ENCODE peak calls at places on chromosomes 16 and 17, in eight cellular contexts. V is CD8-positive, alpha-beta T cell; X is prostate gland; U is AG09309; S is IMR-90; H is fibroblast of lung; Q is GM12864; J is pancreas. L is an unnamed sample.

GRCh38 chr16:16960785-16961184 is 510.0 kb downstream of the XYLT1 start:
- DNase-seq in V (no peak), X (no peak), U (no peak), S (no peak), H (no peak), Q (no peak), J (no peak), L (no peak)

GRCh38 chr16:67481561-67482259 is 753 bp upstream of the ATP6V0D1 start:
- DNase-seq in V (peak), X (no peak), U (no peak), S (peak), H (peak), Q (no peak), J (peak), L (no peak)

GRCh38 chr17:5537251-5537650 is 47.1 kb downstream of the NLRP1 start:
- DNase-seq in V (no peak), X (no peak), U (no peak), S (peak), H (peak), Q (no peak), J (no peak), L (no peak)

GRCh38 chr16:2149630-2150417 is 1.4 kb downstream of the RAB26 start:
- DNase-seq in V (no peak), X (no peak), U (no peak), S (no peak), H (peak), Q (no peak), J (peak), L (peak)

GRCh38 chr17:83133302-83134121 is 54.1 kb downstream of the METRNL start:
- DNase-seq in V (no peak), X (no peak), U (no peak), S (no peak), H (no peak), Q (no peak), J (no peak), L (peak)

GRCh38 chr17:64081802-64082799 is 47.8 kb downstream of the ERN1 start:
- DNase-seq in V (no peak), X (peak), U (peak), S (peak), H (peak), Q (peak), J (no peak), L (no peak)

GRCh38 chr16:88698694-88699045 is 7.5 kb downstream of the RNF166 start:
- DNase-seq in V (no peak), X (no peak), U (no peak), S (no peak), H (no peak), Q (no peak), J (peak), L (no peak)

GRCh38 chr16:21649196-21649595 is 3.2 kb downstream of the IGSF6 start:
- DNase-seq in V (no peak), X (no peak), U (no peak), S (no peak), H (no peak), Q (no peak), J (no peak), L (no peak)

GRCh38 chr17:28549274-28550132 is 2.9 kb downstream of the UNC119 start:
- DNase-seq in V (peak), X (no peak), U (no peak), S (no peak), H (no peak), Q (peak), J (peak), L (no peak)

GRCh38 chr16:1392826-1393225 is 21.7 kb downstream of the UNKL start:
- DNase-seq in V (no peak), X (no peak), U (no peak), S (no peak), H (no peak), Q (no peak), J (no peak), L (no peak)

GRCh38 chr16:68734782-68735181 is 2.3 kb upstream of the CDH1 start:
- DNase-seq in V (no peak), X (no peak), U (no peak), S (no peak), H (no peak), Q (no peak), J (no peak), L (no peak)

GRCh38 chr16:11392041-11392581 is 46.9 kb downstream of the RMI2 start:
- DNase-seq in V (no peak), X (no peak), U (no peak), S (no peak), H (no peak), Q (no peak), J (peak), L (no peak)

GRCh38 chr17:42878123-42878880 is 22.3 kb upstream of the G6PC1 start:
- DNase-seq in V (no peak), X (no peak), U (no peak), S (no peak), H (no peak), Q (no peak), J (no peak), L (no peak)

GRCh38 chr17:71987634-71988033 is 133.2 kb upstream of the SOX9 start:
- DNase-seq in V (no peak), X (no peak), U (no peak), S (peak), H (peak), Q (no peak), J (no peak), L (no peak)

GRCh38 chr17:36978810-36979584 is 30.2 kb downstream of the AATF start:
- DNase-seq in V (no peak), X (no peak), U (no peak), S (no peak), H (peak), Q (no peak), J (no peak), L (no peak)

GRCh38 chr17:10768766-10769383 is 35.0 kb downstream of the TMEM238L start:
- DNase-seq in V (no peak), X (no peak), U (no peak), S (no peak), H (no peak), Q (no peak), J (no peak), L (no peak)

GRCh38 chr16:25625620-25626019 is 66.1 kb upstream of the HS3ST4 start:
- DNase-seq in V (no peak), X (no peak), U (no peak), S (no peak), H (no peak), Q (no peak), J (no peak), L (no peak)

GRCh38 chr16:72612718-72613117 is 435.2 kb downstream of the ZFHX3 start:
- DNase-seq in V (no peak), X (no peak), U (no peak), S (no peak), H (no peak), Q (no peak), J (no peak), L (no peak)

GRCh38 chr17:10821062-10821461 is 16.8 kb downstream of the PIRT start:
- DNase-seq in V (no peak), X (no peak), U (no peak), S (no peak), H (no peak), Q (no peak), J (no peak), L (no peak)

GRCh38 chr16:86408685-86409084 is 101.6 kb upstream of the FOXF1 start:
- DNase-seq in V (no peak), X (no peak), U (no peak), S (peak), H (no peak), Q (no peak), J (no peak), L (no peak)

GRCh38 chr17:10077561-10078299 is 120.7 kb downstream of the GAS7 start:
- DNase-seq in V (peak), X (no peak), U (no peak), S (no peak), H (no peak), Q (no peak), J (no peak), L (no peak)

GRCh38 chr16:22219389-22220075 is 13.5 kb downstream of the EEF2K start:
- DNase-seq in V (no peak), X (no peak), U (no peak), S (no peak), H (no peak), Q (no peak), J (no peak), L (no peak)

GRCh38 chr17:63476857-63477470 is at the start of gene ACE:
- DNase-seq in V (peak), X (peak), U (no peak), S (peak), H (peak), Q (no peak), J (peak), L (peak)

GRCh38 chr17:34579017-34579946 is at the start of gene TMEM132E:
- DNase-seq in V (no peak), X (peak), U (no peak), S (peak), H (peak), Q (no peak), J (peak), L (no peak)
- H3K4me3 ChIP-seq in V (peak), X (peak), U (peak), S (peak), H (no peak), Q (no peak), J (peak), L (peak)

DNA sequence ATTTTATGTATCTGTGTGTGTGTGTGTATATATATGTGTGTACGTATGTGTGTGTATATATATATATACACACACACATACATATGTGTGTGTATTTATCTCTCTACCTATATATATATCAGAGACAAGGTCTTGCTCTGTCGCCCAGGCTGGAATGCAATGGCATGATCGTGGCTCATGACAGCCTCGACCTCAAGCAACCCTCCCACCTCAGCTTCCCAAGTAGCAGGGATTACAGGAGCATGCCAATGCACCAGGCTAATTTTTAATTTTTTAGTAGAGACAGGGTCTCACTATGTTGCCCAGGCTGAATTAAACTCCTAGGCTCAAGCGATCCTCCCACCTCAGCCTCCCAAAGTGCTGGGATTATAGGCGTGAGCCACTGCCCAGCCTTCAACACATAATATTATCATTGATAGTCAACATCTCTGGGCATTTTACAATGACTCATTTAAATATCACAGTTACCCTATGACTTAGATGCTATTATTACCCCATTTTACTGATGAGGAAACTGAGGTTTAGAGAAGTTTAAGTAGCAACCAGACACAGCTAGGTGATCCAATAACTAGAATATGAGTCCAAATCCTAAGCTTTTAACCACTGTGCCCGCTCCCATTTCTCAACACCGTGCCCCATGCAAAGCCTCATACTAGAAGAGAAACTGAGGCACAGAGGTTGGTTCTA is 24.3 kb downstream of the G6PC3 start:
- DNase-seq in V (no peak), X (no peak), U (no peak), S (no peak), H (no peak), Q (no peak), J (no peak), L (no peak)
- H3K4me3 ChIP-seq in V (no peak), X (no peak), U (no peak), S (no peak), H (no peak), Q (no peak), J (no peak), L (no peak)

GRCh38 chr16:57696240-57696639 is 1.6 kb downstream of the DRC7 start:
- DNase-seq in V (no peak), X (no peak), U (no peak), S (no peak), H (no peak), Q (no peak), J (no peak), L (no peak)

GRCh38 chr16:57693539-57693938 is 1.1 kb upstream of the DRC7 start:
- DNase-seq in V (no peak), X (no peak), U (no peak), S (no peak), H (no peak), Q (no peak), J (no peak), L (no peak)

GRCh38 chr16:57695378-57696054 is 910 bp downstream of the DRC7 start:
- DNase-seq in V (no peak), X (no peak), U (no peak), S (no peak), H (no peak), Q (no peak), J (no peak), L (no peak)

GRCh38 chr16:57694191-57694555 is 433 bp upstream of the DRC7 start:
- DNase-seq in V (no peak), X (no peak), U (no peak), S (no peak), H (no peak), Q (no peak), J (peak), L (no peak)

DNA sequence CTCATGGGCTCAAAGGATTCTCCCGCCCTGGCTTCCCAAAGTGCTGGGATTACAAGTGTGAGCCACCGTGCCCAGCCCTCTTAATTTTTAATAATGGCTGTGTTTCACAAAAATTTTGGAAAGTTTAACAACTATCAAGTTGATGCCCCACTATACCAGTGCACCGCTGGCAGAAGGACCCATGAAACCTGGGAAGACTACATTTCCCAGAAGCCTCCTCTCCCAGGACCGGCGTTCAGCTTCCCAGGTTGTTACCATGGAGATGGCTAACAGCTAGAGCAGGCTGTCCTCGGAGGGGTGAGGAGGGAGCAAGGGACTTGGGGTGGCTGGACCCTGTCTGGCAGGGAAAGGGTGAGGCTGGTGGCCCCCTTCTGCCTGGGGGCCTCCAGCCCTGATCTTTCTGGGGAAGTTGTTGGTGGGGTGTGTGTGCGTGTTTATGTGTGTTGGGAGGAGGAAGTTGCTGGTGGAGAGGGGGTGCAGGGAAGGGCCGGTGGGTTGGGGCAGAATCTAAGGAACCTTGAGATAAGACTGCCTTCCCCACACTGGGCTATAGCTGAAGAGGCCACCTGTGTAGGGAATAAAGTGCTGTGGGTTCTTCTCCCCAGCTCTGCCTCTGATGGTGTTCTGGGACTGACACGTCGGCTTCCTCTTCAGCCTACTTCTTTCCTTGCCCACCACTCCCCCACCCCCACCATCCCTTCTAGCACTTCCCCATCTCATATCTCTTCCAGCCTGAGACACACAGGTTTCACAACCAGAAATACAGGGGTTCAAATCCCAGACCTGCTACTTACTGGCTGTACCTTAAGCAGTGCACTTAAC is at the start of gene DRC7:
- DNase-seq in V (no peak), X (no peak), U (no peak), S (peak), H (peak), Q (no peak), J (peak), L (no peak)
- H3K4me3 ChIP-seq in V (no peak), X (no peak), U (no peak), S (no peak), H (no peak), Q (no peak), J (no peak), L (no peak)

GRCh38 chr17:45425984-45426413 is 6.7 kb downstream of the ARHGAP27 start:
- DNase-seq in V (no peak), X (no peak), U (no peak), S (no peak), H (no peak), Q (no peak), J (no peak), L (peak)
- H3K4me3 ChIP-seq in V (no peak), X (no peak), U (no peak), S (no peak), H (no peak), Q (no peak), J (no peak), L (no peak)